ENCODE peak calls at places on chromosomes 5 and 9, in eight cellular contexts. I is neural progenitor cell, V is uterus, L is left ventricle myocardium inferior, X is WERI-Rb-1, M is psoas muscle, C is Peyer's patch, O is endodermal cell. W is an unnamed sample.

GRCh38 chr9:130741831-130742449 is 48.4 kb downstream of the EXOSC2 start:
- DNase-seq in I (no peak), C (no peak), O (no peak), M (no peak), L (no peak), V (no peak), X (no peak), W (peak; percentile 37)

GRCh38 chr5:83375049-83375710 is 96.4 kb upstream of the VCAN start:
- DNase-seq in I (no peak), O (no peak), C (no peak), V (no peak), X (no peak), L (no peak), M (no peak), W (no peak)

GRCh38 chr9:69421908-69422801 is 97.1 kb downstream of the ENTREP1 start:
- DNase-seq in I (peak; percentile 86), C (peak; percentile 69), L (no peak), X (peak; percentile 60), M (peak; percentile 37), V (peak; percentile 56), O (peak; percentile 86), W (peak; percentile 58)

GRCh38 chr5:167332291-167332690 is 959.2 kb upstream of the WWC1 start:
- DNase-seq in C (no peak), M (no peak), O (no peak), I (peak; percentile 55), X (no peak), V (no peak), L (no peak), W (no peak)

GRCh38 chr5:14706615-14707021 is 42.1 kb downstream of the OTULIN start:
- DNase-seq in O (no peak), L (no peak), I (no peak), C (no peak), X (no peak), V (no peak), M (no peak), W (no peak)

GRCh38 chr5:122053181-122054109 is 24.6 kb downstream of the LOX start:
- DNase-seq in V (peak; percentile 31), I (no peak), L (no peak), C (peak; percentile 43), M (peak; percentile 15), O (no peak), X (no peak), W (no peak)

GRCh38 chr5:91311168-91311696 is 71.9 kb downstream of the ARRDC3 start:
- DNase-seq in X (no peak), O (no peak), V (no peak), I (no peak), M (no peak), L (no peak), C (no peak), W (no peak)

GRCh38 chr5:106610041-106610440 is 1060.7 kb downstream of the EFNA5 start:
- DNase-seq in V (no peak), O (no peak), M (no peak), X (no peak), C (no peak), I (no peak), L (no peak), W (no peak)

GRCh38 chr9:14993061-14993800 is 83.0 kb upstream of the FREM1 start:
- DNase-seq in L (peak; percentile 87), X (peak; percentile 72), I (peak; percentile 95), O (peak; percentile 98), M (peak; percentile 85), V (peak; percentile 87), C (peak; percentile 87), W (peak; percentile 86)

GRCh38 chr5:138503487-138504270 is 38.4 kb downstream of the EGR1 start:
- DNase-seq in L (no peak), V (peak; percentile 44), C (peak; percentile 63), O (peak; percentile 81), I (peak; percentile 78), M (no peak), X (peak; percentile 49), W (peak; percentile 42)

DNA sequence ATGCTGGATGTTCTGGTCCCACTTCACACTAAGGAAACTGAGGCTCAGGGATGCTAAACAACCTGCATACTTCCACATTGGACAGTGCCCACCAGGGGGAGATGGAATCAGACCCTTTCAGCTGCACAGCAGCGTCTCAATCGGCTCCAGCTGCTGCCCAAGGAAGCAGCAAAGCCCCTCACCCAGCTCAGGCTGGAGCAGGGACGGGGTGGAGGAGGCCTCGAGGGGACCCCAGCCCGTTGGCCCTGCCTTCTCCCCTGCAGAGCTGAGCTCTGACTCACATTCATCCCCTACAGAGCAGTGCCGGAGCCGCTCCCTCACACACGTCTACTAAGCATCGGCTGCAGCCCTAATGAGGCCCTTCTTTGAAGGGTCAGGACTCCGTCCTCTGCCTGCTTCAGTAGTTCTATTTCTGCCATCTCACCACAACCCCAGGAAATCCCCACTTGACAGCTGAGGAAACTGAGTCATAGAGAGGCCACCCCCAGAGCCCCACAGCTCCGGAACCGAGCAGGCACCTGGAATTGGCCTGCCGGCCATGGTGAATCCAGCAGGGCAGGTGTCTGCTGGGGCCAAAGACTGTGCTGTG is 21.5 kb upstream of the SUSD3 start:
- DNase-seq in X (no peak), C (no peak), M (no peak), V (no peak), O (no peak), L (no peak), I (peak; percentile 33), W (no peak)
- TF ChIP-seq CTCF in X (peak; percentile 42), C (no peak), M (no peak), V (no peak), O (peak; percentile 60), L (no peak), I (peak; percentile 44), W (no peak)

DNA sequence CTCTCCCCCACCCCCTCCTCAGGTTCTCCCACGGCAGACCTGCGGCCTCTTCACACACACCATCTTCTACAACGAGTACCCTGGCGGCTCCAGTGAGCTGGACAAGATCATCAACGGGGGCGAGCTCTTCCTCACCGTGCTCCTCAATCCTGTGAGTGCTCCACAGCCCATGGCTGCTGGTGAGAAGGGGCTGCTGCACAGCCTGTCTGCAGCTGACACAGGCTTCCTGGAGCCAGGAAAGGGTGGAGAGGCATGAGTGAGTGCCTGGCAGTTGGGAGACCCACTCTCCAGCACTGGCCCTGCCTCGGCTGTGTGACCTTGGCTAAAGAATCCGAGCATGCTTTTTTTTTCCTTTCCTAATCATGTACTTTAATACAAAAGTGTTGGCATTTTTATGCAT is 31.3 kb downstream of the NDST1 start:
- DNase-seq in M (no peak), C (no peak), O (no peak), L (no peak), V (no peak), I (no peak), X (no peak), W (no peak)
- H3K36me3 ChIP-seq in M (peaks cover 98% of the 10 kb centered on the region), C (peaks cover 72% of the 10 kb centered on the region), O (peaks cover 97% of the 10 kb centered on the region), L (peaks cover 99% of the 10 kb centered on the region), V (no peaks in the 10 kb centered on the region), I (no peaks in the 10 kb centered on the region), X (peaks cover 79% of the 10 kb centered on the region), W (no peaks in the 10 kb centered on the region)

GRCh38 chr9:129620669-129621295 is at the start of gene C9orf50:
- DNase-seq in X (no peak), I (no peak), V (no peak), O (no peak), C (no peak), L (no peak), M (no peak), W (no peak)

GRCh38 chr9:129624168-129624759 is 1.7 kb upstream of the NTMT1 start:
- DNase-seq in I (peak; percentile 83), M (peak; percentile 57), L (no peak), X (peak; percentile 84), C (peak; percentile 80), O (peak; percentile 94), V (no peak), W (peak; percentile 59)

GRCh38 chr9:129617167-129617566 is 3.7 kb downstream of the C9orf50 start:
- DNase-seq in M (no peak), I (peak; percentile 55), V (no peak), L (no peak), O (peak; percentile 83), X (peak; percentile 75), C (no peak), W (no peak)

GRCh38 chr9:129623331-129623730 is 2.4 kb upstream of the C9orf50 start:
- DNase-seq in O (no peak), X (no peak), V (no peak), L (no peak), I (no peak), M (no peak), C (no peak), W (no peak)

DNA sequence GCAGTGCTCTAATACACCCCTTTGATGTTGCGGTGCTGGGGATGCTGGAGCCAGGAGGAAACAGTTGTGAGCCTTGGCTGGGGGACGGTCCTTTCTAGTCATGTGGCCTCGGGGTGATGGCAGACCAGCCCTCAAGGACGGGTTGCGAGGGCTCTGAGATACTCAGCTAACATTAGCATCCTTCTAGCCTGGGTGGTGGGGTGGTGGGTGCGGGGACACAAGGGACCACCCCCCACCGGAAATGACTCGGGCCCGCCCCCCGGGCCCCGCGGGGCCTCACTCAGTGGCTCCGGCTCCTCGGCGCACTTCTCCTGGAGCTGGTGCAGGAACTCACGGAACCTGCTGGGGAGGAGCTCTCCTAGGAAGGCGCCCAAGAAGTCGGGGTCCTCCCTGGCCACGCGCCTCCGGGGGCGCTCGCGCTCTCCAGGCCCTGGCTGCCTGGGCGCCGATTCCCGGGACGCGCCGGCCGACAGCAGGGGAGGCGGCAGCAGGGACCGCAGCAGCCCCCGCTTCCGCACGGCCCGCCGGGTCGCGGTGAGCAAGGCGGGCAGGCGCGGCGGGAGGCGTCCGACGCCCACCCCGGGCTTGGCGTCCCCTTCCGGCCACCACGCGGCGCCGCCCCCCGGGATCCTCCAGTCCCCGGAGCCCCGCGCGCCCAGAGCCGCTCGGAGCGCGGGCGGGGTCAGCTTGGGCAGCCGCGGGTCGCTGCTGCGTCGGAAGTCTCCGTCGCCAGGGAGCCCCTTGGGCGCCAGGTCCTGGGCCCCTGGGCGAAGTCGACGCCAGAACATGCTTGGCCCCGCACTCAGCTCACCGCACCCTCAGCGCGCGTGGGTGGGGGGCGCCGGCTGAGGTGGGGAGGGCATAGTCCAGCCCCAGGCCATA is 873 bp downstream of the C9orf50 start:
- DNase-seq in I (peak; percentile 72), O (peak; percentile 78), C (no peak), M (no peak), L (no peak), X (peak; percentile 70), V (no peak), W (no peak)
- TF ChIP-seq CTCF in I (peak; percentile 48), O (peak; percentile 42), C (no peak), M (no peak), L (no peak), X (peak; percentile 56), V (no peak), W (no peak)

GRCh38 chr9:134732392-134733110 is 90.9 kb downstream of the COL5A1 start:
- DNase-seq in V (peak; percentile 60), I (no peak), L (no peak), C (no peak), M (no peak), X (no peak), O (no peak), W (no peak)
- H3K36me3 ChIP-seq in V (no peaks in the 10 kb centered on the region), I (no peaks in the 10 kb centered on the region), L (no peaks in the 10 kb centered on the region), C (no peaks in the 10 kb centered on the region), M (no peaks in the 10 kb centered on the region), X (peaks cover 3% of the 10 kb centered on the region), O (peaks cover 8% of the 10 kb centered on the region), W (peaks cover 6% of the 10 kb centered on the region)

GRCh38 chr9:33860200-33860871 is 43.4 kb downstream of the UBE2R2 start:
- DNase-seq in L (no peak), C (no peak), I (no peak), V (no peak), M (no peak), O (no peak), X (no peak), W (no peak)
- TF ChIP-seq CTCF in L (peak; percentile 10), C (no peak), I (no peak), V (no peak), M (no peak), O (peak; percentile 59), X (no peak), W (no peak)